ENCODE peak calls at places on chromosomes 13 and 19, in six cellular contexts. One of them, this sample, is unnamed.

GRCh38 chr13:106063591-106064308 is 471.7 kb downstream of the EFNB2 start:
- DNase-seq in cardiac muscle cell: no peak
- DNase-seq in adrenal gland: no peak
- DNase-seq in heart left ventricle: no peak
- DNase-seq in endodermal cell: no peak
- DNase-seq in stomach: no peak
- DNase-seq in this sample: peak; percentile 16

GRCh38 chr13:95480131-95480545 is 72.4 kb upstream of the CLDN10 start:
- DNase-seq in cardiac muscle cell: no peak
- DNase-seq in adrenal gland: peak; percentile 73
- DNase-seq in heart left ventricle: no peak
- DNase-seq in endodermal cell: no peak
- DNase-seq in stomach: no peak
- DNase-seq in this sample: no peak

GRCh38 chr19:23957660-23958281 is 43.1 kb downstream of the ZNF726 start:
- DNase-seq in cardiac muscle cell: no peak
- DNase-seq in adrenal gland: no peak
- DNase-seq in heart left ventricle: no peak
- DNase-seq in endodermal cell: no peak
- DNase-seq in stomach: no peak
- DNase-seq in this sample: peak; percentile 76

GRCh38 chr13:77316430-77316829 is 10.5 kb downstream of the MYCBP2 start:
- DNase-seq in cardiac muscle cell: no peak
- DNase-seq in adrenal gland: no peak
- DNase-seq in heart left ventricle: no peak
- DNase-seq in endodermal cell: no peak
- DNase-seq in stomach: no peak
- DNase-seq in this sample: no peak

GRCh38 chr13:25977671-25978070 is 74.1 kb downstream of the SHISA2 start:
- DNase-seq in cardiac muscle cell: no peak
- DNase-seq in adrenal gland: no peak
- DNase-seq in heart left ventricle: no peak
- DNase-seq in endodermal cell: no peak
- DNase-seq in stomach: no peak
- DNase-seq in this sample: no peak

GRCh38 chr19:45752639-45753038 is 16.4 kb downstream of the SIX5 start:
- DNase-seq in cardiac muscle cell: no peak
- DNase-seq in adrenal gland: peak; percentile 75
- DNase-seq in heart left ventricle: peak; percentile 16
- DNase-seq in endodermal cell: no peak
- DNase-seq in stomach: no peak
- DNase-seq in this sample: peak; percentile 78

GRCh38 chr19:39397360-39398296 is 6.5 kb downstream of the MED29 start:
- DNase-seq in cardiac muscle cell: peak; percentile 86
- DNase-seq in adrenal gland: peak; percentile 88
- DNase-seq in heart left ventricle: peak; percentile 96
- DNase-seq in endodermal cell: peak; percentile 97
- DNase-seq in stomach: peak; percentile 96
- DNase-seq in this sample: peak; percentile 76

GRCh38 chr13:104414771-104415170 is 1348.6 kb upstream of the SLC10A2 start:
- DNase-seq in cardiac muscle cell: no peak
- DNase-seq in adrenal gland: no peak
- DNase-seq in heart left ventricle: no peak
- DNase-seq in endodermal cell: no peak
- DNase-seq in stomach: no peak
- DNase-seq in this sample: no peak

GRCh38 chr13:27617801-27618411 is 2.4 kb downstream of the LNX2 start:
- DNase-seq in cardiac muscle cell: no peak
- DNase-seq in adrenal gland: no peak
- DNase-seq in heart left ventricle: no peak
- DNase-seq in endodermal cell: no peak
- DNase-seq in stomach: peak; percentile 28
- DNase-seq in this sample: peak; percentile 51

GRCh38 chr19:18648971-18649310 is 12.1 kb downstream of the KLHL26 start:
- DNase-seq in cardiac muscle cell: no peak
- DNase-seq in adrenal gland: no peak
- DNase-seq in heart left ventricle: no peak
- DNase-seq in endodermal cell: peak; percentile 49
- DNase-seq in stomach: no peak
- DNase-seq in this sample: no peak

GRCh38 chr19:11581740-11582139 is 4.3 kb upstream of the ACP5 start:
- DNase-seq in cardiac muscle cell: no peak
- DNase-seq in adrenal gland: no peak
- DNase-seq in heart left ventricle: no peak
- DNase-seq in endodermal cell: no peak
- DNase-seq in stomach: no peak
- DNase-seq in this sample: no peak

GRCh38 chr19:51457351-51458013 is 772 bp downstream of the SIGLEC8 start:
- DNase-seq in cardiac muscle cell: no peak
- DNase-seq in adrenal gland: no peak
- DNase-seq in heart left ventricle: no peak
- DNase-seq in endodermal cell: no peak
- DNase-seq in stomach: no peak
- DNase-seq in this sample: no peak

GRCh38 chr19:46713781-46714522 is 3.0 kb downstream of the PRKD2 start:
- DNase-seq in cardiac muscle cell: peak; percentile 44
- DNase-seq in adrenal gland: peak; percentile 93
- DNase-seq in heart left ventricle: peak; percentile 93
- DNase-seq in endodermal cell: peak; percentile 97
- DNase-seq in stomach: peak; percentile 94
- DNase-seq in this sample: peak; percentile 99

GRCh38 chr19:49554701-49555181 is 25.6 kb downstream of the NOSIP start:
- DNase-seq in cardiac muscle cell: no peak
- DNase-seq in adrenal gland: peak; percentile 46
- DNase-seq in heart left ventricle: peak; percentile 69
- DNase-seq in endodermal cell: no peak
- DNase-seq in stomach: no peak
- DNase-seq in this sample: no peak

GRCh38 chr19:1613808-1614570 is 8.7 kb upstream of the UQCR11 start:
- DNase-seq in cardiac muscle cell: no peak
- DNase-seq in adrenal gland: no peak
- DNase-seq in heart left ventricle: no peak
- DNase-seq in endodermal cell: no peak
- DNase-seq in stomach: no peak
- DNase-seq in this sample: no peak

GRCh38 chr19:14544047-14544446 is 14.7 kb downstream of the TECR start:
- DNase-seq in cardiac muscle cell: peak; percentile 56
- DNase-seq in adrenal gland: no peak
- DNase-seq in heart left ventricle: no peak
- DNase-seq in endodermal cell: no peak
- DNase-seq in stomach: no peak
- DNase-seq in this sample: no peak

GRCh38 chr19:3578390-3578789 is 5.6 kb downstream of the HMG20B start:
- DNase-seq in cardiac muscle cell: no peak
- DNase-seq in adrenal gland: no peak
- DNase-seq in heart left ventricle: no peak
- DNase-seq in endodermal cell: no peak
- DNase-seq in stomach: no peak
- DNase-seq in this sample: no peak

GRCh38 chr19:3575949-3576673 is 3.4 kb downstream of the HMG20B start:
- DNase-seq in cardiac muscle cell: no peak
- DNase-seq in adrenal gland: no peak
- DNase-seq in heart left ventricle: no peak
- DNase-seq in endodermal cell: no peak
- DNase-seq in stomach: no peak
- DNase-seq in this sample: no peak

GRCh38 chr19:3576696-3577443 is 4.1 kb downstream of the HMG20B start:
- DNase-seq in cardiac muscle cell: peak; percentile 75
- DNase-seq in adrenal gland: peak; percentile 67
- DNase-seq in heart left ventricle: peak; percentile 82
- DNase-seq in endodermal cell: peak; percentile 95
- DNase-seq in stomach: peak; percentile 48
- DNase-seq in this sample: no peak

GRCh38 chr19:3577741-3578344 is 5.1 kb downstream of the HMG20B start:
- DNase-seq in cardiac muscle cell: no peak
- DNase-seq in adrenal gland: no peak
- DNase-seq in heart left ventricle: no peak
- DNase-seq in endodermal cell: peak; percentile 89
- DNase-seq in stomach: no peak
- DNase-seq in this sample: no peak

DNA sequence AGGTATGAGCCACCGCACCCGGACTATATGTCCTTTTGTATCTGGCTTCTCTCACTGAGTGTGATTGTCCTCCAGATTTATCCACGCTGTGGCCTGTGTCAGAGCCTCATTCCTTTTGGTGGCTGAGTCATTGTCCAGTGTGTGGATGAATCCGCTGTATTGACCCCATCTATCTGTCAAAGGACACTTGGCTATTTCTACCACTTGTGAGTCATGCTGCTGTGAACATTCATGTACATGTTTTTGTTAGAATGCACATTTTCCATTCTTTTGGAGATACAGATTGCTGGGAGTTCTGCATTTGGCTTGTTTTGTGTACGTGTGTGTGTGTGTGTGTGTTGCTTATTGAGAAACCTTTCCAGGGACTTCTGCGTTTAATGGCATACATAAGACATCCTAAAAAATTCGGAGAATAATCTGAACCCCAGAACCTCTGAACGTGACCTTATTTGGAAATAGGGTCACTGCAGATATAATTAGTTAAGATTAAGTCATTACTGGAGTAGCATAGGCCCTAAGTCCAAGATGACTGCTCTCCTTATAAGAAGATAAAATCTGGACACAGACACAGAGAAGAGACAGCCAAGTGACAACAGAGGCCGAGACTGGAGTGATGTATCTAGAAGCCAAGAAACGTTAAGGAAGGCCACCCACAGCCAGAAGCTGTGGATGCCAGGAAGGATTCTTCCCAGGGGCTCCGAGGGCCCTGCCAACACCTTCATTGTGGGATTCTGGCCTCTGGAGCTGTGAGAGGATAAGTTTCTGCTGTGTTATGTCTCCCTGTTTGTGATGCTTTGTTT is 4.9 kb upstream of the GIPC3 start:
- DNase-seq in cardiac muscle cell: no peak
- DNase-seq in adrenal gland: peak; percentile 93
- DNase-seq in heart left ventricle: no peak
- DNase-seq in endodermal cell: no peak
- DNase-seq in stomach: no peak
- DNase-seq in this sample: no peak
- H3K27ac ChIP-seq in cardiac muscle cell: no peak overlapping the region
- H3K27ac ChIP-seq in adrenal gland: peak overlapping the region; percentile 86
- H3K27ac ChIP-seq in heart left ventricle: no peak overlapping the region
- H3K27ac ChIP-seq in endodermal cell: no peak overlapping the region
- H3K27ac ChIP-seq in stomach: peak overlapping the region; percentile 22
- H3K27ac ChIP-seq in this sample: peak overlapping the region; percentile 25

GRCh38 chr13:87259479-87260083 is 411.6 kb upstream of the SLITRK5 start:
- DNase-seq in cardiac muscle cell: peak; percentile 24
- DNase-seq in adrenal gland: no peak
- DNase-seq in heart left ventricle: no peak
- DNase-seq in endodermal cell: peak; percentile 79
- DNase-seq in stomach: no peak
- DNase-seq in this sample: no peak
- TF ChIP-seq CTCF in cardiac muscle cell: no peak
- TF ChIP-seq CTCF in adrenal gland: peak; percentile 17
- TF ChIP-seq CTCF in heart left ventricle: peak; percentile 21
- TF ChIP-seq CTCF in endodermal cell: peak; percentile 73
- TF ChIP-seq CTCF in stomach: no peak
- TF ChIP-seq CTCF in this sample: peak; percentile 65

GRCh38 chr19:35719402-35720162 is 1.8 kb downstream of the KMT2B start:
- DNase-seq in cardiac muscle cell: no peak
- DNase-seq in adrenal gland: no peak
- DNase-seq in heart left ventricle: no peak
- DNase-seq in endodermal cell: no peak
- DNase-seq in stomach: no peak
- DNase-seq in this sample: no peak
- H3K27ac ChIP-seq in cardiac muscle cell: peak overlapping the region; percentile 96
- H3K27ac ChIP-seq in adrenal gland: no peak overlapping the region
- H3K27ac ChIP-seq in heart left ventricle: peak overlapping the region; percentile 89
- H3K27ac ChIP-seq in endodermal cell: no peak overlapping the region
- H3K27ac ChIP-seq in stomach: peak overlapping the region; percentile 87
- H3K27ac ChIP-seq in this sample: peak overlapping the region; percentile 93

DNA sequence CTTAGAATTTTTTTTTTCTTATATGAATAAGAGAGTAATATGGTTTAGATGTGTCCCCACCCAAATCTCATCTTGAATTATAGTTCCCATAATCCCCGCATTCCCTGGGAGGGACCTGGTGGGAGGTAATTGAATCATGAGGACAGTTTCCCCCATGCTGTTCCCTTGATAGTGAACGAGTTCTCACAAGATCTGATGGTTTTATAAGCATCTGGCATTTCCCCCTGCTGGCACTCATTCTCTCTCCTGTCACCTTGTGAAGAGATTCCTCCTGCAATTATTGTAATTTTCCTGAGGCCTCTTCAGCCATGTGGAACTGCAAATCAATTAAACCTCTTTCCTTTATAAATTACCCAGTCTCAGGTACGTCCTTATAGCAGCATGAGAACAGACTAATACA is 205.7 kb downstream of the MYO16 start:
- DNase-seq in cardiac muscle cell: no peak
- DNase-seq in adrenal gland: no peak
- DNase-seq in heart left ventricle: no peak
- DNase-seq in endodermal cell: no peak
- DNase-seq in stomach: no peak
- DNase-seq in this sample: no peak
- TF ChIP-seq CTCF in cardiac muscle cell: no peak
- TF ChIP-seq CTCF in adrenal gland: no peak
- TF ChIP-seq CTCF in heart left ventricle: no peak
- TF ChIP-seq CTCF in endodermal cell: no peak
- TF ChIP-seq CTCF in stomach: no peak
- TF ChIP-seq CTCF in this sample: no peak

DNA sequence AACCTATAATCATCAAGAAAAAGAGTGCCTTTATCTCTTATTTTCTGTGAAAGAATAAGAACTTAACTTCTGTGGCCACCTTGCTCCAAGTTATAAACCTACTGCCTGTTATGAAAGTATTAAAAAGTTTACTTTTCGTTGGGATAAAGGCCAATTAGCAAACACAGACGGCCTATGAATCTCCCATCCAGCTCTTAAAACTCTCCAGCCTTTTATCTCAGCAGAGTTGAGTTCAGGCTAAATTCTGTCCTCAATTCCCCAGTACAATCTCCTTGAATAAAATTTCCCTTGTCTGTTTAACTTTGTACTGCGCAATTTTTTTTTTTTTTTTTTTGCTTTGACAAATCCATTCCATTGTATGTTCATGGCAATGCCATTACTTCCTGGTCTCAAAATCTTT is 1058.4 kb downstream of the SLITRK5 start:
- DNase-seq in cardiac muscle cell: no peak
- DNase-seq in adrenal gland: no peak
- DNase-seq in heart left ventricle: no peak
- DNase-seq in endodermal cell: no peak
- DNase-seq in stomach: no peak
- DNase-seq in this sample: no peak
- H3K27ac ChIP-seq in cardiac muscle cell: no peak overlapping the region
- H3K27ac ChIP-seq in adrenal gland: no peak overlapping the region
- H3K27ac ChIP-seq in heart left ventricle: no peak overlapping the region
- H3K27ac ChIP-seq in endodermal cell: no peak overlapping the region
- H3K27ac ChIP-seq in stomach: no peak overlapping the region
- H3K27ac ChIP-seq in this sample: no peak overlapping the region